ENCODE peak calls at places on chromosomes 12 and 14, in nine cellular contexts. G, V, H, Z, F, N, L, S and A are unnamed samples.

GRCh38 chr12:74689071-74689655 is 151.5 kb downstream of the ATXN7L3B start:
- DNase-seq in F (no peak), Z (no peak), S (peak; percentile 65), L (no peak), N (no peak), V (no peak), G (no peak), H (peak; percentile 76), A (peak; percentile 44)

GRCh38 chr14:68771631-68772030 is 21.2 kb downstream of the ZFP36L1 start:
- DNase-seq in S (no peak), G (peak; percentile 60), L (no peak), F (peak; percentile 63), H (no peak), N (no peak), Z (no peak), V (no peak), A (peak; percentile 33)

GRCh38 chr12:120990487-120991055 is 12.2 kb downstream of the HNF1A start:
- DNase-seq in F (no peak), H (no peak), S (no peak), N (no peak), L (no peak), G (no peak), V (no peak), Z (no peak), A (no peak)

GRCh38 chr12:75409833-75410232 is 18.9 kb downstream of the GLIPR1L2 start:
- DNase-seq in Z (no peak), G (no peak), L (no peak), V (no peak), F (no peak), H (no peak), S (no peak), N (no peak), A (no peak)

GRCh38 chr12:106179086-106179485 is 40.3 kb upstream of the NUAK1 start:
- DNase-seq in L (no peak), Z (peak; percentile 64), H (no peak), F (peak; percentile 86), N (no peak), S (no peak), V (no peak), G (no peak), A (no peak)

GRCh38 chr12:64010069-64010686 is 165.7 kb downstream of the SRGAP1 start:
- DNase-seq in V (no peak), S (peak; percentile 86), H (no peak), Z (no peak), F (no peak), N (no peak), G (no peak), L (no peak), A (no peak)

GRCh38 chr14:34368115-34368970 is 93.7 kb downstream of the SPTSSA start:
- DNase-seq in S (peak; percentile 68), V (no peak), F (no peak), G (no peak), N (no peak), Z (no peak), L (no peak), H (no peak), A (no peak)

GRCh38 chr12:29519585-29520182 is 22.2 kb upstream of the OVCH1 start:
- DNase-seq in Z (no peak), S (peak; percentile 56), L (no peak), V (no peak), G (no peak), F (no peak), N (peak; percentile 16), H (peak; percentile 68), A (peak; percentile 30)

GRCh38 chr14:100589071-100589759 is 2.0 kb upstream of the BEGAIN start:
- DNase-seq in V (no peak), G (peak; percentile 26), F (peak; percentile 32), L (peak; percentile 28), Z (no peak), N (no peak), S (no peak), H (no peak), A (no peak)

GRCh38 chr14:59182641-59183040 is 5.8 kb upstream of the DAAM1 start:
- DNase-seq in L (no peak), F (no peak), S (no peak), H (no peak), N (no peak), G (no peak), Z (no peak), V (no peak), A (no peak)

GRCh38 chr14:102694530-102695171 is 82.6 kb upstream of the TRAF3 start:
- DNase-seq in S (peak; percentile 80), V (no peak), L (no peak), G (no peak), Z (peak; percentile 49), H (peak; percentile 97), F (peak; percentile 79), N (peak; percentile 77), A (peak; percentile 57)

GRCh38 chr12:121495746-121496145 is 85.1 kb downstream of the KDM2B start:
- DNase-seq in Z (no peak), V (no peak), N (no peak), L (no peak), H (no peak), S (no peak), G (no peak), F (no peak), A (no peak)

GRCh38 chr12:68793975-68794652 is 13.9 kb upstream of the MDM2 start:
- DNase-seq in L (no peak), S (no peak), N (no peak), V (no peak), F (no peak), H (peak; percentile 15), G (no peak), Z (no peak), A (no peak)

GRCh38 chr12:3041558-3042164 is 35.5 kb upstream of the TSPAN9 start:
- DNase-seq in G (peak; percentile 72), S (peak; percentile 82), F (peak; percentile 79), L (peak; percentile 69), V (no peak), H (peak; percentile 95), Z (peak; percentile 47), N (peak; percentile 37), A (peak; percentile 35)

GRCh38 chr14:100323942-100324307 is 786 bp downstream of the SLC25A47 start:
- DNase-seq in V (no peak), L (no peak), G (no peak), N (no peak), H (no peak), Z (no peak), F (no peak), S (no peak), A (no peak)

DNA sequence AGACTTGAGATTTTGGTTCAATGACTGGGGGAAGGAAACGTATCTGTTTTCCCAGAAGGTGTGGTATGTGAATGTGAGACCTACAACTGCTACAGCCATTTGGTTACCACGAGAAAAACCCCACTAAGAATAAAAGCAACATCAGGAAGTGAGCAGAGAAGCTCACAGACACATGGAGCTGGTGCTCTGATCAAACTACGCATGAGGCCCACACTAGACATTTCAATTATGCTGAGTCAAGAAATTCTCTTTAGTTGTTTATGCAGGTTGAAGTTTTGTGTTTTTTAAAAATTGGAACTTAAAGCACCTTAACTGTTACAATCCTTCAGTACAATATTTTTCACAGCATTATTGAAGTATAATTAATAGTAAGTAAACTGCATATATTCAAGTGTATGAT is 8.9 kb upstream of the SPTLC2 start:
- DNase-seq in N (no peak), F (no peak), H (no peak), V (no peak), S (no peak), L (no peak), G (no peak), Z (no peak), A (no peak)
- H3K4me1 ChIP-seq in N (no peaks in the 10 kb centered on the region), F (no peaks in the 10 kb centered on the region), H (peaks cover 2% of the 10 kb centered on the region), V (peaks cover 8% of the 10 kb centered on the region), S (no peaks in the 10 kb centered on the region), L (no peaks in the 10 kb centered on the region), G (no peaks in the 10 kb centered on the region), Z (no peaks in the 10 kb centered on the region), A (no peaks in the 10 kb centered on the region)

DNA sequence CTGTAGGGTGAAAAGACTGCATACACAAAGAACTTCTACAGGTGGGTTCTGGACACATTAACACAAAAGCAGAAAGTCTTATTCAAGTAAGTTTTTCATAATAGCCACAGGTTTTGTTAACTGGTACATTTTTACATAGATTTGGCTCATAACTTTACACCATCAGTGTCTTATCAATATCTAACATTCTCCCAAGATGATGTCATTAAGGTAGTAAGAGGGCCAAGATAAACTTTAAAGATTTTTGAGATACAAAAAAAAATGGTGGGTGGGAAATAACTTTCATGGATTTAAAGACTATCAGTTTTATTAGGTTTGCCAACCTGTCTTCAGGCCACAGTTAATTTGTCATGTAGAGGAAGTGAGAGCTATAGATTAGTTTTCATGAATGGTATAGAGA is 1.7 kb downstream of the SUPT16H start:
- DNase-seq in F (no peak), S (peak; percentile 9), N (no peak), Z (no peak), V (no peak), H (peak; percentile 65), G (no peak), L (no peak), A (no peak)
- H3K4me3 ChIP-seq in F (no peak overlapping the region), S (peak overlapping the region; percentile 87), N (no peak overlapping the region), Z (no peak overlapping the region), V (no peak overlapping the region), H (peak overlapping the region; percentile 83), G (no peak overlapping the region), L (no peak overlapping the region), A (no peak overlapping the region)

GRCh38 chr12:93449277-93449676 is 7.5 kb upstream of the UBE2N start:
- DNase-seq in Z (no peak), L (no peak), F (no peak), N (no peak), G (no peak), V (no peak), S (no peak), H (peak; percentile 51), A (no peak)
- H3K4me1 ChIP-seq in Z (no peaks in the 10 kb centered on the region), L (peaks cover 4% of the 10 kb centered on the region), F (no peaks in the 10 kb centered on the region), N (no peaks in the 10 kb centered on the region), G (no peaks in the 10 kb centered on the region), V (peaks cover 5% of the 10 kb centered on the region), S (peaks cover 12% of the 10 kb centered on the region), H (peaks cover 8% of the 10 kb centered on the region), A (peaks cover 26% of the 10 kb centered on the region)

GRCh38 chr14:31159682-31160296 is 47.8 kb downstream of the HECTD1 start:
- DNase-seq in N (peak; percentile 62), S (peak; percentile 88), Z (peak; percentile 25), H (no peak), L (no peak), V (no peak), F (peak; percentile 74), G (peak; percentile 56), A (no peak)

GRCh38 chr14:31154956-31155355 is 52.6 kb downstream of the HECTD1 start:
- DNase-seq in H (no peak), F (no peak), Z (no peak), V (no peak), G (no peak), N (no peak), S (peak; percentile 63), L (no peak), A (no peak)
- H3K4me3 ChIP-seq in H (no peak overlapping the region), F (no peak overlapping the region), Z (no peak overlapping the region), V (no peak overlapping the region), G (no peak overlapping the region), N (no peak overlapping the region), S (no peak overlapping the region), L (no peak overlapping the region), A (no peak overlapping the region)